ENCODE peak calls at places on chromosomes 12 and 14, in eight cellular contexts. O, D, X, A, I, G, K and V are unnamed samples. For H3K4me1, the result is how much of the 10 kb centered on the place peaks cover.

GRCh38 chr14:100842799-100843198 is 16.9 kb downstream of the MEG3 start:
- DNase-seq in A (peak), K (no peak), G (no peak), X (peak), I (no peak), D (no peak), O (no peak), V (no peak)

GRCh38 chr12:55899035-55899434 is 28.7 kb downstream of the PYM1 start:
- DNase-seq in K (no peak), G (no peak), X (no peak), O (no peak), I (no peak), D (no peak), A (peak), V (no peak)

GRCh38 chr12:40770781-40771180 is 78.5 kb downstream of the CNTN1 start:
- DNase-seq in G (no peak), A (no peak), O (no peak), D (no peak), I (no peak), K (no peak), X (no peak), V (no peak)

GRCh38 chr12:674272-674781 is 11.1 kb upstream of the NINJ2 start:
- DNase-seq in X (no peak), O (no peak), A (peak), I (no peak), G (no peak), D (no peak), K (no peak), V (no peak)

GRCh38 chr14:91577632-91578233 is 67.6 kb upstream of the PPP4R3A start:
- DNase-seq in A (no peak), O (no peak), K (no peak), I (no peak), D (no peak), X (no peak), G (no peak), V (no peak)

GRCh38 chr12:68487721-68488309 is 122.9 kb upstream of the RAP1B start:
- DNase-seq in K (no peak), I (no peak), O (no peak), G (no peak), D (no peak), A (no peak), X (no peak), V (peak)

GRCh38 chr12:111034911-111035577 is 114.7 kb upstream of the MYL2 start:
- DNase-seq in A (no peak), G (no peak), D (peak), O (no peak), K (no peak), X (no peak), I (peak), V (peak)

GRCh38 chr14:64792231-64792630 is 87.5 kb downstream of the SPTB start:
- DNase-seq in G (no peak), A (no peak), D (no peak), I (no peak), O (no peak), X (no peak), K (no peak), V (no peak)

GRCh38 chr14:100677925-100678765 is 48.5 kb upstream of the DLK1 start:
- DNase-seq in A (peak), K (no peak), X (peak), D (peak), O (peak), I (peak), G (peak), V (no peak)

GRCh38 chr12:51275088-51275487 is 4.9 kb upstream of the SMAGP start:
- DNase-seq in X (no peak), O (peak), A (no peak), G (no peak), D (no peak), K (no peak), I (peak), V (no peak)

GRCh38 chr14:90193925-90194324 is 62.4 kb upstream of the PSMC1 start:
- DNase-seq in G (no peak), O (no peak), K (no peak), I (peak), X (no peak), D (no peak), A (no peak), V (peak)

GRCh38 chr12:114685320-114685781 is 1.4 kb upstream of the TBX3 start:
- DNase-seq in O (no peak), I (peak), X (peak), D (no peak), G (no peak), A (no peak), K (no peak), V (peak)

GRCh38 chr12:52691076-52691764 is 11.0 kb upstream of the KRT1 start:
- DNase-seq in G (peak), A (no peak), X (no peak), D (peak), O (no peak), K (no peak), I (peak), V (peak)

GRCh38 chr14:71103662-71104484 is 196.6 kb downstream of the PCNX1 start:
- DNase-seq in X (no peak), I (peak), A (peak), G (no peak), O (no peak), K (no peak), D (peak), V (peak)

GRCh38 chr14:34498684-34499412 is 36.8 kb upstream of the SPTSSA start:
- DNase-seq in A (peak), X (no peak), G (no peak), K (no peak), O (no peak), I (peak), D (peak), V (peak)

GRCh38 chr12:85369365-85370154 is 89.5 kb downstream of the ALX1 start:
- DNase-seq in A (no peak), D (no peak), K (no peak), G (no peak), O (no peak), X (no peak), I (no peak), V (no peak)

GRCh38 chr12:26227376-26227775 is 32.0 kb downstream of the SSPN start:
- DNase-seq in X (no peak), G (no peak), I (no peak), D (no peak), A (no peak), O (no peak), K (no peak), V (no peak)

GRCh38 chr12:120474092-120474960 is 4.8 kb upstream of the SRSF9 start:
- DNase-seq in G (no peak), X (no peak), A (peak), K (no peak), O (no peak), I (no peak), D (no peak), V (peak)

GRCh38 chr14:39433452-39433813 is 1.2 kb upstream of the FBXO33 start:
- DNase-seq in D (no peak), X (no peak), O (no peak), G (no peak), K (no peak), I (no peak), A (no peak), V (no peak)

GRCh38 chr12:62684586-62685295 is 218.1 kb downstream of the MON2 start:
- DNase-seq in O (peak), K (no peak), I (no peak), D (no peak), A (no peak), X (peak), G (peak), V (peak)

GRCh38 chr12:54564768-54565167 is 15.4 kb downstream of the PDE1B start:
- DNase-seq in D (no peak), O (no peak), G (no peak), A (no peak), K (no peak), X (no peak), I (peak), V (peak)

GRCh38 chr14:100662850-100663527 is 63.7 kb upstream of the DLK1 start:
- DNase-seq in O (peak), D (peak), A (peak), K (no peak), G (peak), I (peak), X (peak), V (peak)

GRCh38 chr12:116319851-116320621 is 42.5 kb upstream of the MED13L start:
- DNase-seq in K (no peak), G (peak), O (no peak), D (peak), A (peak), I (no peak), X (peak), V (no peak)

GRCh38 chr12:116321913-116322312 is 44.4 kb upstream of the MED13L start:
- DNase-seq in X (no peak), G (no peak), D (no peak), K (no peak), A (no peak), O (no peak), I (no peak), V (no peak)

GRCh38 chr12:116324684-116325664 is 47.5 kb upstream of the MED13L start:
- DNase-seq in K (no peak), G (no peak), D (no peak), I (no peak), O (no peak), A (no peak), X (no peak), V (no peak)

GRCh38 chr12:116320839-116321238 is 43.3 kb upstream of the MED13L start:
- DNase-seq in D (no peak), X (no peak), I (no peak), K (no peak), O (no peak), A (peak), G (no peak), V (no peak)

GRCh38 chr12:116323696-116324386 is 46.3 kb upstream of the MED13L start:
- DNase-seq in G (no peak), O (no peak), K (no peak), I (no peak), D (no peak), X (no peak), A (no peak), V (no peak)
- H3K4me1 ChIP-seq in G (under half), O (under half), K (under half), I (under half), D (under half), X (under half), A (under half), V (under half)

DNA sequence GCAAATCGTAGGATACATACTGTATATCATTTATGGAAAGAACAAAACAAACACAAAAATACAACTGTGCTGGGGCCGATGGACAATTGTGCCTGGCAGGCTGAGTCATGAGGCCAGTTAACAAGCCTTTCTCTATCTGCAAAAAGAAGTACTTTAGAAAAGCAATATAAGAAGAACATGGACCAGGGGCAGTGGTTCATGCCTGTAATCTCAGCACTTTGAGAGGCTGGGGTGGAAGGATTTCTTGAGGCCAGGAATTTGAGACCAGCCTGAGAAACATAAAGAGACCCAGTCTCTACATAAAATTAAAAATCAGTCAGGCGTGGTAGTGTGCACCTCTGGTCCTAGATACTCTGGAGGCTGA is 13.8 kb upstream of the CD27 start:
- DNase-seq in O (no peak), X (no peak), A (peak), G (no peak), D (no peak), K (no peak), I (no peak), V (no peak)
- H3K4me1 ChIP-seq in O (under half), X (under half), A (under half), G (under half), D (under half), K (under half), I (under half), V (under half)

GRCh38 chr14:69672372-69672771 is 61.0 kb downstream of the SUSD6 start:
- DNase-seq in O (no peak), X (no peak), G (no peak), K (no peak), D (no peak), A (no peak), I (no peak), V (no peak)

GRCh38 chr14:69673099-69673498 is 61.7 kb downstream of the SUSD6 start:
- DNase-seq in K (no peak), A (no peak), G (no peak), O (no peak), D (no peak), X (no peak), I (no peak), V (no peak)

GRCh38 chr14:69675246-69675583 is 63.8 kb downstream of the SUSD6 start:
- DNase-seq in D (no peak), O (no peak), X (no peak), A (no peak), I (no peak), K (no peak), G (no peak), V (no peak)

GRCh38 chr14:69674546-69675245 is 63.3 kb downstream of the SUSD6 start:
- DNase-seq in O (no peak), K (no peak), I (no peak), G (no peak), D (no peak), A (no peak), X (no peak), V (no peak)

GRCh38 chr14:69673578-69674305 is 62.3 kb downstream of the SUSD6 start:
- DNase-seq in D (no peak), A (no peak), X (no peak), O (no peak), I (no peak), K (no peak), G (no peak), V (peak)
- H3K4me1 ChIP-seq in D (under half), A (under half), X (under half), O (under half), I (under half), K (half or more), G (under half), V (under half)

DNA sequence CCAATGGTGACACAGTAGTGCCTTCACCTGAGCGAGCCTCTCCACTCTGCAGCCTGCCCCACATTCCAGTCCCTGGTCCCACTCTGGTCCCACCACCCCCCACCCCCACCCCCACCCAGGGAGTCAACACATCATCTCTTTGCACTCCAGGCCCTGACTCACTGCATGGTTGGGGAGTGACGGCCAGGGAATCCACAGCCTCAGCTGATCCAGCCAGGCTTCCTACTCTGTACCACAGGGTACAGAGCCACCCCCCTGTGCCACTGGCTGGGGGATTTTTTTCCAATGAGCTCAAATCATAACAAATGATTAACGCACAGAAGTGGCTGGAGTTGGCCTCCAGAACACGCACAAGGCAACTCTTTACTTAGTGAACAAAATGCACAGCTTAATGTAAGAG is 233.7 kb downstream of the NTF3 start:
- DNase-seq in A (peak), X (no peak), D (no peak), G (no peak), O (no peak), K (no peak), I (no peak), V (no peak)
- H3K4me1 ChIP-seq in A (under half), X (under half), D (under half), G (under half), O (under half), K (under half), I (under half), V (under half)

DNA sequence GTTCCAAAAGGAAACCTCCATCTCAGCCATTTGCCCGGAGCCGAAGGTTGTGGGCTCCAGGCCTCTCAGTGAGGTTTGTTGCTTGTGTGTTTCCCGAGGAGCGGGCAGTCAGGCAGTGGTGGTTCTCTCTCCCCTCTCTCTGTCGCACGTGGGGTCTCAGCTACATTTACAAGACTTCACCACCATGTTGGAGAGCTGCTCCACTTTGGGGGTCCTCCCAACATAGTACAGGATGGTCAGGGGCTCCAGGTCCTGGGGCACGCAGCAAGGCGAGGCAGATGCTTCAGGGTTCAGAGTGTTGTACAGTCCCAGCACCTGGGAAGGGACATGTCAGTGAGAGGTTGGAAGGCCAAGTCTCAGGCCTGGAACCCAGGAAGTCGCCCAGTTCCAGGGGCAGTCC is 22.8 kb downstream of the TGFB3 start:
- DNase-seq in K (no peak), I (no peak), O (no peak), D (no peak), A (no peak), G (no peak), X (no peak), V (no peak)
- H3K4me1 ChIP-seq in K (under half), I (under half), O (under half), D (under half), A (under half), G (under half), X (under half), V (under half)

GRCh38 chr14:68508581-68508980 is 284.3 kb downstream of the ZFP36L1 start:
- DNase-seq in I (no peak), O (no peak), A (no peak), G (no peak), D (no peak), K (no peak), X (no peak), V (no peak)
- H3K4me1 ChIP-seq in I (under half), O (under half), A (under half), G (under half), D (half or more), K (half or more), X (under half), V (under half)